ENCODE peak calls at places on chromosomes 6 and 20, in six cellular contexts. One of them, this sample, is unnamed.
A peak's percentile ranks its signal among the peaks of the same experiment; 100 is the strongest.

GRCh38 chr20:33777831-33778230 is 33.3 kb upstream of the CHMP4B start:
- DNase-seq in psoas muscle: no peak
- DNase-seq in ovary: no peak
- DNase-seq in Caco-2: no peak
- DNase-seq in fibroblast of mammary gland: no peak
- DNase-seq in hepatocyte: no peak
- DNase-seq in this sample: no peak

GRCh38 chr6:131561925-131562707 is 10.9 kb upstream of the ARG1 start:
- DNase-seq in hepatocyte: no peak
- DNase-seq in fibroblast of mammary gland: no peak
- DNase-seq in ovary: no peak
- DNase-seq in psoas muscle: no peak
- DNase-seq in Caco-2: no peak
- DNase-seq in this sample: no peak

GRCh38 chr6:117776441-117776840 is 101.2 kb downstream of the NUS1 start:
- DNase-seq in fibroblast of mammary gland: peak; percentile 4
- DNase-seq in hepatocyte: no peak
- DNase-seq in Caco-2: no peak
- DNase-seq in psoas muscle: no peak
- DNase-seq in ovary: no peak
- DNase-seq in this sample: no peak

GRCh38 chr6:1758076-1758679 is 148.5 kb downstream of the FOXC1 start:
- DNase-seq in hepatocyte: no peak
- DNase-seq in ovary: no peak
- DNase-seq in Caco-2: no peak
- DNase-seq in psoas muscle: no peak
- DNase-seq in fibroblast of mammary gland: no peak
- DNase-seq in this sample: no peak

GRCh38 chr20:48040491-48040890 is 255.2 kb upstream of the SULF2 start:
- DNase-seq in ovary: no peak
- DNase-seq in fibroblast of mammary gland: no peak
- DNase-seq in Caco-2: no peak
- DNase-seq in psoas muscle: no peak
- DNase-seq in hepatocyte: no peak
- DNase-seq in this sample: no peak

GRCh38 chr6:163494279-163494727 is 79.8 kb downstream of the QKI start:
- DNase-seq in psoas muscle: no peak
- DNase-seq in fibroblast of mammary gland: peak; percentile 14
- DNase-seq in ovary: no peak
- DNase-seq in Caco-2: no peak
- DNase-seq in hepatocyte: no peak
- DNase-seq in this sample: no peak

GRCh38 chr20:38873050-38873581 is 53.1 kb upstream of the FAM83D start:
- DNase-seq in psoas muscle: no peak
- DNase-seq in ovary: no peak
- DNase-seq in fibroblast of mammary gland: no peak
- DNase-seq in hepatocyte: no peak
- DNase-seq in Caco-2: no peak
- DNase-seq in this sample: peak; percentile 72

GRCh38 chr6:33313105-33313708 is 671 bp downstream of the TAPBP start:
- DNase-seq in hepatocyte: peak; percentile 68
- DNase-seq in psoas muscle: peak; percentile 53
- DNase-seq in ovary: peak; percentile 40
- DNase-seq in fibroblast of mammary gland: no peak
- DNase-seq in Caco-2: no peak
- DNase-seq in this sample: peak; percentile 61

GRCh38 chr20:23624307-23624706 is 13.4 kb downstream of the CST3 start:
- DNase-seq in fibroblast of mammary gland: peak; percentile 90
- DNase-seq in hepatocyte: peak; percentile 66
- DNase-seq in Caco-2: no peak
- DNase-seq in psoas muscle: no peak
- DNase-seq in ovary: no peak
- DNase-seq in this sample: no peak

GRCh38 chr6:43671011-43671800 is 16.4 kb downstream of the MRPS18A start:
- DNase-seq in fibroblast of mammary gland: peak; percentile 40
- DNase-seq in psoas muscle: no peak
- DNase-seq in ovary: no peak
- DNase-seq in Caco-2: no peak
- DNase-seq in hepatocyte: no peak
- DNase-seq in this sample: no peak

GRCh38 chr6:148223424-148223842 is 119.2 kb upstream of the SASH1 start:
- DNase-seq in Caco-2: no peak
- DNase-seq in psoas muscle: no peak
- DNase-seq in ovary: no peak
- DNase-seq in hepatocyte: no peak
- DNase-seq in fibroblast of mammary gland: peak; percentile 58
- DNase-seq in this sample: no peak

GRCh38 chr6:116099036-116099435 is 1.6 kb upstream of the NT5DC1 start:
- DNase-seq in psoas muscle: no peak
- DNase-seq in hepatocyte: no peak
- DNase-seq in fibroblast of mammary gland: no peak
- DNase-seq in ovary: no peak
- DNase-seq in Caco-2: no peak
- DNase-seq in this sample: no peak

GRCh38 chr6:104888066-104888465 is 28.3 kb upstream of the HACE1 start:
- DNase-seq in hepatocyte: no peak
- DNase-seq in fibroblast of mammary gland: no peak
- DNase-seq in psoas muscle: no peak
- DNase-seq in ovary: no peak
- DNase-seq in Caco-2: no peak
- DNase-seq in this sample: no peak

GRCh38 chr6:144528605-144529425 is 243.7 kb downstream of the UTRN start:
- DNase-seq in psoas muscle: no peak
- DNase-seq in Caco-2: no peak
- DNase-seq in hepatocyte: no peak
- DNase-seq in fibroblast of mammary gland: peak; percentile 50
- DNase-seq in ovary: no peak
- DNase-seq in this sample: no peak

GRCh38 chr6:116515141-116515540 is 3.7 kb downstream of the CALHM5 start:
- DNase-seq in psoas muscle: no peak
- DNase-seq in fibroblast of mammary gland: no peak
- DNase-seq in ovary: no peak
- DNase-seq in hepatocyte: no peak
- DNase-seq in Caco-2: no peak
- DNase-seq in this sample: no peak

GRCh38 chr6:3016473-3017280 is 17.0 kb downstream of the NQO2 start:
- DNase-seq in ovary: no peak
- DNase-seq in Caco-2: no peak
- DNase-seq in fibroblast of mammary gland: no peak
- DNase-seq in hepatocyte: no peak
- DNase-seq in psoas muscle: no peak
- DNase-seq in this sample: no peak

GRCh38 chr20:48406462-48407235 is 421.1 kb downstream of the PREX1 start:
- DNase-seq in hepatocyte: no peak
- DNase-seq in fibroblast of mammary gland: peak; percentile 8
- DNase-seq in Caco-2: no peak
- DNase-seq in ovary: no peak
- DNase-seq in psoas muscle: no peak
- DNase-seq in this sample: no peak

GRCh38 chr6:34189806-34190503 is 44.1 kb upstream of the GRM4 start:
- DNase-seq in ovary: no peak
- DNase-seq in fibroblast of mammary gland: no peak
- DNase-seq in Caco-2: no peak
- DNase-seq in psoas muscle: no peak
- DNase-seq in hepatocyte: no peak
- DNase-seq in this sample: no peak

GRCh38 chr6:112841553-112842337 is 494.6 kb downstream of the RFPL4B start:
- DNase-seq in hepatocyte: no peak
- DNase-seq in Caco-2: no peak
- DNase-seq in fibroblast of mammary gland: no peak
- DNase-seq in ovary: no peak
- DNase-seq in psoas muscle: no peak
- DNase-seq in this sample: no peak

GRCh38 chr6:105608711-105609374 is 206.0 kb upstream of the PREP start:
- DNase-seq in ovary: no peak
- DNase-seq in hepatocyte: peak; percentile 68
- DNase-seq in Caco-2: peak; percentile 40
- DNase-seq in psoas muscle: no peak
- DNase-seq in fibroblast of mammary gland: peak; percentile 86
- DNase-seq in this sample: no peak

GRCh38 chr20:59939879-59940128 is 301 bp downstream of the PPP1R3D start:
- DNase-seq in psoas muscle: peak; percentile 43
- DNase-seq in ovary: peak; percentile 31
- DNase-seq in hepatocyte: no peak
- DNase-seq in Caco-2: peak; percentile 60
- DNase-seq in fibroblast of mammary gland: no peak
- DNase-seq in this sample: no peak

DNA sequence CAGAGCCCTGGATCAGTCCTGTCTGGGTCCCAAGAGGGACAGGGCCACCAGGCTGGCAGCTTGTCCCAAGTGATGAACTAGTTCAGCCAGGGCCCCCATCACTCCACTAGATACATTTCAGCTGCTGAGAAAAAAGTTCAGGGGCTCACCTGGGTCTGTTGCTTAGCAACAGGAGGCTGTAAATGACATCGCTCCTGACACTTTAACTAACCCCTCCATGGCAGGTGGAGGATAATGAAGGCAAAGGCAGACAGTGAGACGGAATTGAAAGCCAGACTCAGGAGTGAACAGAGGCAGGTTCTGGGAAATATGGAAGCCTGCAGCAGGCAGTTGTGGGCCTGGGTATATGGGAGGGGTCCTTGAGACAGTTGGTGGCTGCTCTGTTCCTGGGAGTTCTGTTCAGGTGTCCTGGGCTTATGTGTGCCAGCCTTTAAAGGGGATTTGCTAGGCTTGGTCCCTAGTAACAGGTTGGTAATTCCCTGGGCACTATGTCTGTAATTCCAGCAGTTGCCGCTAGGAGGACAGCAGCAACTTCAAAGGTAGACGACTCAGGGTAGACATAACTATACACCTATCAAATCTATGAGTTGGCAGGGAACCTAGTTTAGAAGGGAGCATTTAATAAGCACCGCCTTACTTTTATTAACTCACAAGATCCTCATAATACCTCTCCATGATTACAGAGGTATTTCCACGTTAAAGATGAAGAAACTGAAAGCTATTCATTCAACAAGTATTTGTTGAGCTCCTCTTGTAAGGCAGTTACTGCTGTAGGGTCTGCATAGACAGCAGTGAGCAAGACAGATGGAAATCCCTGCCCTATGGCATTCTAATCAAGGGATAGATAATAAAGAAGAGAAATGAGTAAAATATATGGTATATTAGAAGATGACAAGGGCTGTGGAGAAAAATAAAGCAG is 78.1 kb upstream of the CTNNBL1 start:
- DNase-seq in ovary: no peak
- DNase-seq in psoas muscle: no peak
- DNase-seq in Caco-2: no peak
- DNase-seq in hepatocyte: peak; percentile 46
- DNase-seq in fibroblast of mammary gland: peak; percentile 6
- DNase-seq in this sample: peak; percentile 60
- TF ChIP-seq CTCF in ovary: no peak
- TF ChIP-seq CTCF in psoas muscle: peak; percentile 42
- TF ChIP-seq CTCF in Caco-2: peak; percentile 77
- TF ChIP-seq CTCF in hepatocyte: peak; percentile 47
- TF ChIP-seq CTCF in fibroblast of mammary gland: peak; percentile 54
- TF ChIP-seq CTCF in this sample: peak; percentile 35

DNA sequence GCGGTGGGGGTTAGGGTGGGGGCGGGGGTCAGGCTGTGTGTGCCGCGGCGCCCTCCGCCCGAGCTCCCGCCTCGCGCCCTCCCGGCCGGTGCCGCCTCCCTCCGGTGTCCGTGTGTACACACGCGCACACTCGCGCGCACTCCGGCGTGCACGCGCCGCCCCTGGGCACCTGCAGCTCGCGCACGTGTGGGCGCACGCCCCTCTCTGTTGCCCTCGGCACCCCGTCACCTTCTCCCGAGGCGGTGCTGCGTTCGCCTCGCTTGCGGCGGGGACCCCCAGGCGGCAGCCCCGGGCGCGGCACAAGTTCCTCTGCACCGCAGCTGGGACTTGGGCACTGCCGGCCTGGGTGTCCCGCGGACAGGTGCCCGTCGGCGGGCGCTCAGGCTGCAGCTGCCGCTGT is 525 bp downstream of the MACROD2 start:
- DNase-seq in ovary: peak; percentile 31
- DNase-seq in psoas muscle: peak; percentile 32
- DNase-seq in Caco-2: peak; percentile 58
- DNase-seq in fibroblast of mammary gland: no peak
- DNase-seq in hepatocyte: peak; percentile 78
- DNase-seq in this sample: no peak
- TF ChIP-seq CTCF in ovary: no peak
- TF ChIP-seq CTCF in psoas muscle: peak; percentile 7
- TF ChIP-seq CTCF in Caco-2: no peak
- TF ChIP-seq CTCF in fibroblast of mammary gland: no peak
- TF ChIP-seq CTCF in hepatocyte: no peak
- TF ChIP-seq CTCF in this sample: no peak

DNA sequence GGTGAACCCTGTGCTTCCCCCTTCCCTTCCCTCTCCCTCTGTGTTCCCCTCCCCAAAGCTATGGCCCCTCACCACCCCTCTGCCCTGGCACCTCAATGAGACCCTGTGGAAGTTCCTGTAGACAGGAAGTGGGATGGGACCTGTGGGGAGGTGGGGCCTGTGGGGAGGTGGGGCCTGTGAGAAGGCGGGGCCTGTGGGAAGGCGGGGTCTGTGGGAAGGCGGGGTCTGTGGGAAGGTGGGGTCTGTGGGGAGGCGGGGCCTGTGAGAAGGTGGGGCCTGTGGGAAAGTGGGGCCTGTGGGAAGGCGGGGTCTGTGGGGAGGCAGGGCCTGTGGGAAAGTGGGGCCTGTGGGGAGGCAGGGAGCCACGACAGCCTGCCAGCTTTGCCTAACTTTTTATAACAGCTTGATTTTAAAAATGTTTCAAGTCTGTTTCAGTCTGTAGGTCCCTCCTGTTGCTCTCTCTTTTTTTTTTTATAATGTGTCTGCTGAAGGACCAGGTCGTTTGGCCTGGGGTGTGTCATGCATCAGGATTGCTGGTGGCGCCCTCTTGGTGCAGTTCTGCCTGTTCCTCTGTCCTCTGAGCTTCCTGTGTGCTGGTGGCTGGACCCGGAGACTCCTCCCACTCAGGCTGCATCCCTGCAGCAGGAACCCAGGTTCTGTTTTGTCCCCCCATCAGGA is 70.5 kb upstream of the SLCO4A1 start:
- DNase-seq in fibroblast of mammary gland: no peak
- DNase-seq in hepatocyte: no peak
- DNase-seq in ovary: no peak
- DNase-seq in psoas muscle: no peak
- DNase-seq in Caco-2: peak; percentile 79
- DNase-seq in this sample: peak; percentile 70
- TF ChIP-seq CTCF in fibroblast of mammary gland: no peak
- TF ChIP-seq CTCF in hepatocyte: no peak
- TF ChIP-seq CTCF in ovary: no peak
- TF ChIP-seq CTCF in psoas muscle: no peak
- TF ChIP-seq CTCF in Caco-2: peak; percentile 32
- TF ChIP-seq CTCF in this sample: no peak

DNA sequence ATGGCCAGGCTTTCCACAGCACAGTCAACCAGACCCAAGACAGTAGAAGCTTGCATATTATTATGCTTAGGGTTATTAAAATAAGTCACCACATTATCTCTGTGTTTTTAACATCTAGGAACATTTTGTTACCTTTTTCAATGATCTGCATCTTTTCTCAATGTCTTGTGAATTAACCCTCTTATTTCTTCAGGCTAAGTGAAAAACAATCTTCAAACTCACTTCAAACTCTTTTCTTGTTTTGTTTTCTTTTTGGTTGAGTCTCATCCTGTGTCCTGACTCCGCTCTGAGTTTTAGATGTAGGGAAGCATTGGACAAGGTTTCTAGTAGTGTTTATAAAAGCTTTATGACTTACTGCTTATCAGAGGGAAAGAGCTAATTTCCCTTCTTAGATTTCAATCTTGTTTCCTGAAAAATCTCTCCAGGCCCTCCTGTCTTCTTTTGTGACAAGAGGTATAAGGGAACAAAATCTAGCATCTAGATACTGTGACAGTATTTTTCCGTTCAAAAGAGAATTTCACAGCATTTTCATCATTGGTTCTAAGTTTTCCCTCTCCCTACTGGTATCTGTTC is 26.2 kb downstream of the NOX3 start:
- DNase-seq in Caco-2: no peak
- DNase-seq in hepatocyte: no peak
- DNase-seq in fibroblast of mammary gland: no peak
- DNase-seq in psoas muscle: no peak
- DNase-seq in ovary: no peak
- DNase-seq in this sample: no peak
- TF ChIP-seq CTCF in Caco-2: no peak
- TF ChIP-seq CTCF in hepatocyte: no peak
- TF ChIP-seq CTCF in fibroblast of mammary gland: no peak
- TF ChIP-seq CTCF in psoas muscle: no peak
- TF ChIP-seq CTCF in ovary: no peak
- TF ChIP-seq CTCF in this sample: no peak